ENCODE peak calls at places on chromosome X, in ten cellular contexts. One of them, this sample, is unnamed.
A peak's percentile ranks its signal among the peaks of the same experiment; 100 is the strongest.

GRCh38 chrX:108537005-108537404 is 97.4 kb downstream of the COL4A5 start:
- DNase-seq in heart left ventricle: no peak
- DNase-seq in OCI-LY7: peak; percentile 24
- DNase-seq in GM13977: peak; percentile 26
- DNase-seq in Peyer's patch: no peak
- DNase-seq in HFF-Myc: no peak
- DNase-seq in neural crest cell: peak; percentile 31
- DNase-seq in PC-3: peak; percentile 73
- DNase-seq in suprapubic skin: no peak
- DNase-seq in astrocyte of the spinal cord: peak; percentile 45
- DNase-seq in this sample: peak; percentile 5

GRCh38 chrX:3788494-3789233 is 75.2 kb upstream of the PRKX start:
- DNase-seq in heart left ventricle: no peak
- DNase-seq in OCI-LY7: no peak
- DNase-seq in GM13977: no peak
- DNase-seq in Peyer's patch: no peak
- DNase-seq in HFF-Myc: no peak
- DNase-seq in neural crest cell: no peak
- DNase-seq in PC-3: no peak
- DNase-seq in suprapubic skin: no peak
- DNase-seq in astrocyte of the spinal cord: no peak
- DNase-seq in this sample: no peak

GRCh38 chrX:149682031-149682430 is 29.8 kb upstream of the MAGEA11 start:
- DNase-seq in heart left ventricle: no peak
- DNase-seq in OCI-LY7: no peak
- DNase-seq in GM13977: no peak
- DNase-seq in Peyer's patch: no peak
- DNase-seq in HFF-Myc: no peak
- DNase-seq in neural crest cell: no peak
- DNase-seq in PC-3: no peak
- DNase-seq in suprapubic skin: no peak
- DNase-seq in astrocyte of the spinal cord: no peak
- DNase-seq in this sample: no peak

GRCh38 chrX:104254442-104255115 is at the start of gene ESX1:
- DNase-seq in heart left ventricle: no peak
- DNase-seq in OCI-LY7: no peak
- DNase-seq in GM13977: no peak
- DNase-seq in Peyer's patch: no peak
- DNase-seq in HFF-Myc: no peak
- DNase-seq in neural crest cell: peak; percentile 7
- DNase-seq in PC-3: no peak
- DNase-seq in suprapubic skin: no peak
- DNase-seq in astrocyte of the spinal cord: no peak
- DNase-seq in this sample: no peak

GRCh38 chrX:36961590-36961989 is 46.6 kb upstream of the FAM47C start:
- DNase-seq in heart left ventricle: no peak
- DNase-seq in OCI-LY7: no peak
- DNase-seq in GM13977: no peak
- DNase-seq in Peyer's patch: no peak
- DNase-seq in HFF-Myc: no peak
- DNase-seq in neural crest cell: no peak
- DNase-seq in PC-3: peak; percentile 17
- DNase-seq in suprapubic skin: no peak
- DNase-seq in astrocyte of the spinal cord: no peak
- DNase-seq in this sample: no peak

GRCh38 chrX:46665232-46666162 is 91.9 kb downstream of the CHST7 start:
- DNase-seq in heart left ventricle: no peak
- DNase-seq in OCI-LY7: no peak
- DNase-seq in GM13977: no peak
- DNase-seq in Peyer's patch: no peak
- DNase-seq in HFF-Myc: no peak
- DNase-seq in neural crest cell: no peak
- DNase-seq in PC-3: peak; percentile 70
- DNase-seq in suprapubic skin: no peak
- DNase-seq in astrocyte of the spinal cord: no peak
- DNase-seq in this sample: no peak

GRCh38 chrX:97238632-97239031 is 354.9 kb downstream of the RPA4 start:
- DNase-seq in heart left ventricle: no peak
- DNase-seq in OCI-LY7: no peak
- DNase-seq in GM13977: no peak
- DNase-seq in Peyer's patch: no peak
- DNase-seq in HFF-Myc: no peak
- DNase-seq in neural crest cell: no peak
- DNase-seq in PC-3: peak; percentile 83
- DNase-seq in suprapubic skin: no peak
- DNase-seq in astrocyte of the spinal cord: peak; percentile 65
- DNase-seq in this sample: no peak

GRCh38 chrX:52558140-52558539 is 41.3 kb upstream of the XAGE1B start:
- DNase-seq in heart left ventricle: no peak
- DNase-seq in OCI-LY7: no peak
- DNase-seq in GM13977: no peak
- DNase-seq in Peyer's patch: no peak
- DNase-seq in HFF-Myc: no peak
- DNase-seq in neural crest cell: no peak
- DNase-seq in PC-3: no peak
- DNase-seq in suprapubic skin: no peak
- DNase-seq in astrocyte of the spinal cord: no peak
- DNase-seq in this sample: no peak

GRCh38 chrX:154096140-154097002 is 1.1 kb downstream of the MECP2 start:
- DNase-seq in heart left ventricle: peak; percentile 19
- DNase-seq in OCI-LY7: no peak
- DNase-seq in GM13977: peak; percentile 38
- DNase-seq in Peyer's patch: no peak
- DNase-seq in HFF-Myc: no peak
- DNase-seq in neural crest cell: no peak
- DNase-seq in PC-3: peak; percentile 9
- DNase-seq in suprapubic skin: no peak
- DNase-seq in astrocyte of the spinal cord: peak; percentile 25
- DNase-seq in this sample: peak; percentile 22

GRCh38 chrX:37646254-37646653 is 39.3 kb upstream of the XK start:
- DNase-seq in heart left ventricle: no peak
- DNase-seq in OCI-LY7: no peak
- DNase-seq in GM13977: no peak
- DNase-seq in Peyer's patch: no peak
- DNase-seq in HFF-Myc: no peak
- DNase-seq in neural crest cell: no peak
- DNase-seq in PC-3: no peak
- DNase-seq in suprapubic skin: no peak
- DNase-seq in astrocyte of the spinal cord: no peak
- DNase-seq in this sample: no peak

GRCh38 chrX:15623074-15623473 is 22.3 kb upstream of the ACE2 start:
- DNase-seq in heart left ventricle: no peak
- DNase-seq in OCI-LY7: no peak
- DNase-seq in GM13977: no peak
- DNase-seq in Peyer's patch: no peak
- DNase-seq in HFF-Myc: no peak
- DNase-seq in neural crest cell: no peak
- DNase-seq in PC-3: no peak
- DNase-seq in suprapubic skin: no peak
- DNase-seq in astrocyte of the spinal cord: no peak
- DNase-seq in this sample: no peak

GRCh38 chrX:16075087-16075486 is 48.3 kb upstream of the GRPR start:
- DNase-seq in heart left ventricle: no peak
- DNase-seq in OCI-LY7: no peak
- DNase-seq in GM13977: no peak
- DNase-seq in Peyer's patch: no peak
- DNase-seq in HFF-Myc: no peak
- DNase-seq in neural crest cell: no peak
- DNase-seq in PC-3: peak; percentile 7
- DNase-seq in suprapubic skin: no peak
- DNase-seq in astrocyte of the spinal cord: no peak
- DNase-seq in this sample: no peak

GRCh38 chrX:123184199-123184857 is at the start of gene GRIA3:
- DNase-seq in heart left ventricle: no peak
- DNase-seq in OCI-LY7: no peak
- DNase-seq in GM13977: no peak
- DNase-seq in Peyer's patch: no peak
- DNase-seq in HFF-Myc: no peak
- DNase-seq in neural crest cell: peak; percentile 1
- DNase-seq in PC-3: no peak
- DNase-seq in suprapubic skin: no peak
- DNase-seq in astrocyte of the spinal cord: peak; percentile 36
- DNase-seq in this sample: no peak

GRCh38 chrX:143632625-143633387 is 3.1 kb downstream of the SLITRK4 start:
- DNase-seq in heart left ventricle: no peak
- DNase-seq in OCI-LY7: no peak
- DNase-seq in GM13977: no peak
- DNase-seq in Peyer's patch: no peak
- DNase-seq in HFF-Myc: no peak
- DNase-seq in neural crest cell: no peak
- DNase-seq in PC-3: peak; percentile 22
- DNase-seq in suprapubic skin: no peak
- DNase-seq in astrocyte of the spinal cord: no peak
- DNase-seq in this sample: no peak

DNA sequence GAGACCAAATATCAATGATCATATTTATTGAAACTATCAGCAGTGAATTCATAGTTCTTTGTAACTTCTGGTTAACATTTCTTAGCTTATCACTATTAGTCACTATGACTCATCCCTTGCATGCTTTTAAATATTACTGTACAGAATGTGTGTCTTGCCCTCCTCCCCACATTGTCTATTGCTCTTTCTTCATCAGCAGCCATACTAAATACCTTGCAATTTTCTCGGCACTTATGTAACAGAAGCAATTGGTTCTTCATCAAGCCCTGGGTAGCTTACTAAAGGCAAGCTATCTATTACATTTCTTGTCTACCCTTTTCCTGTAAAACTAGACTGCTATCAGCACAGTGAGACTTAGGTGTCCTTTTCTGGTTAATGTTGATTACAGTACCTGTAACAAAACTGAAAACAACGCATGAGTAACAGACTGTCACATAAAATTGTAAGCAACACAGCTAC is 8.2 kb downstream of the KLHL4 start:
- DNase-seq in heart left ventricle: no peak
- DNase-seq in OCI-LY7: no peak
- DNase-seq in GM13977: no peak
- DNase-seq in Peyer's patch: no peak
- DNase-seq in HFF-Myc: no peak
- DNase-seq in neural crest cell: no peak
- DNase-seq in PC-3: peak; percentile 70
- DNase-seq in suprapubic skin: no peak
- DNase-seq in astrocyte of the spinal cord: peak; percentile 75
- DNase-seq in this sample: no peak
- TF ChIP-seq CTCF in heart left ventricle: no peak
- TF ChIP-seq CTCF in OCI-LY7: no peak
- TF ChIP-seq CTCF in GM13977: no peak
- TF ChIP-seq CTCF in Peyer's patch: no peak
- TF ChIP-seq CTCF in HFF-Myc: no peak
- TF ChIP-seq CTCF in neural crest cell: no peak
- TF ChIP-seq CTCF in PC-3: no peak
- TF ChIP-seq CTCF in suprapubic skin: no peak
- TF ChIP-seq CTCF in astrocyte of the spinal cord: no peak
- TF ChIP-seq CTCF in this sample: no peak

DNA sequence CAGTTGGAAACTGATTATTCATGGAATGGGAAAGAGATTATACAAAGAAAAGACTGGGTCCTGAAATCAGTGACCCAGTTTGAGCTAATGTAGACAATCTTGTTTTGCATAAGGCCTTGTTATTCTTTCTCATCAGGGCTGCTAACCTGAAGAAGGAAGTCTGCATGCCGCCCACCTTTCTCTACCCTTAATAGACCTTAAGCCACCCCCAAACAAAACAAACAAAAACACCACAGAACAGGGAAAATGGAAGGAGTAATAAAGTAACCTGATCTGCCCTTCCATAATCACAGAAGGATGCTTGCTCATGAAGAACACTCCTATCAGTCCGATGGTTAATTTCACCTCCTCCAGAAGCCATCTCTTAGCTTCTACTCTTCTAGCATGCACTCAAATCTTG is 288.1 kb downstream of the FRMPD4 start:
- DNase-seq in heart left ventricle: no peak
- DNase-seq in OCI-LY7: no peak
- DNase-seq in GM13977: no peak
- DNase-seq in Peyer's patch: no peak
- DNase-seq in HFF-Myc: no peak
- DNase-seq in neural crest cell: no peak
- DNase-seq in PC-3: no peak
- DNase-seq in suprapubic skin: no peak
- DNase-seq in astrocyte of the spinal cord: no peak
- DNase-seq in this sample: no peak
- TF ChIP-seq CTCF in heart left ventricle: no peak
- TF ChIP-seq CTCF in OCI-LY7: no peak
- TF ChIP-seq CTCF in GM13977: no peak
- TF ChIP-seq CTCF in Peyer's patch: no peak
- TF ChIP-seq CTCF in HFF-Myc: no peak
- TF ChIP-seq CTCF in neural crest cell: no peak
- TF ChIP-seq CTCF in PC-3: no peak
- TF ChIP-seq CTCF in suprapubic skin: no peak
- TF ChIP-seq CTCF in astrocyte of the spinal cord: no peak
- TF ChIP-seq CTCF in this sample: no peak

GRCh38 chrX:131752493-131753198 is 208.8 kb downstream of the OR13H1 start:
- DNase-seq in heart left ventricle: no peak
- DNase-seq in OCI-LY7: no peak
- DNase-seq in GM13977: no peak
- DNase-seq in Peyer's patch: no peak
- DNase-seq in HFF-Myc: no peak
- DNase-seq in neural crest cell: no peak
- DNase-seq in PC-3: peak; percentile 60
- DNase-seq in suprapubic skin: peak; percentile 85
- DNase-seq in astrocyte of the spinal cord: peak; percentile 88
- DNase-seq in this sample: no peak

GRCh38 chrX:131745942-131746489 is 202.1 kb downstream of the OR13H1 start:
- DNase-seq in heart left ventricle: no peak
- DNase-seq in OCI-LY7: no peak
- DNase-seq in GM13977: no peak
- DNase-seq in Peyer's patch: no peak
- DNase-seq in HFF-Myc: no peak
- DNase-seq in neural crest cell: no peak
- DNase-seq in PC-3: peak; percentile 4
- DNase-seq in suprapubic skin: no peak
- DNase-seq in astrocyte of the spinal cord: no peak
- DNase-seq in this sample: no peak

GRCh38 chrX:131746491-131746968 is 202.7 kb downstream of the OR13H1 start:
- DNase-seq in heart left ventricle: no peak
- DNase-seq in OCI-LY7: peak; percentile 10
- DNase-seq in GM13977: peak; percentile 23
- DNase-seq in Peyer's patch: no peak
- DNase-seq in HFF-Myc: no peak
- DNase-seq in neural crest cell: no peak
- DNase-seq in PC-3: peak; percentile 91
- DNase-seq in suprapubic skin: peak; percentile 86
- DNase-seq in astrocyte of the spinal cord: peak; percentile 88
- DNase-seq in this sample: no peak

GRCh38 chrX:131747173-131747572 is 203.3 kb downstream of the OR13H1 start:
- DNase-seq in heart left ventricle: peak; percentile 15
- DNase-seq in OCI-LY7: no peak
- DNase-seq in GM13977: peak; percentile 34
- DNase-seq in Peyer's patch: no peak
- DNase-seq in HFF-Myc: no peak
- DNase-seq in neural crest cell: no peak
- DNase-seq in PC-3: peak; percentile 91
- DNase-seq in suprapubic skin: peak; percentile 70
- DNase-seq in astrocyte of the spinal cord: peak; percentile 89
- DNase-seq in this sample: no peak
- TF ChIP-seq CTCF in heart left ventricle: peak; percentile 49
- TF ChIP-seq CTCF in OCI-LY7: no peak
- TF ChIP-seq CTCF in GM13977: peak; percentile 55
- TF ChIP-seq CTCF in Peyer's patch: peak; percentile 73
- TF ChIP-seq CTCF in HFF-Myc: no peak
- TF ChIP-seq CTCF in neural crest cell: no peak
- TF ChIP-seq CTCF in PC-3: peak; percentile 69
- TF ChIP-seq CTCF in suprapubic skin: no peak
- TF ChIP-seq CTCF in astrocyte of the spinal cord: peak; percentile 27
- TF ChIP-seq CTCF in this sample: no peak

GRCh38 chrX:106959897-106960296 is 39.7 kb downstream of the CLDN2 start:
- DNase-seq in heart left ventricle: no peak
- DNase-seq in OCI-LY7: no peak
- DNase-seq in GM13977: no peak
- DNase-seq in Peyer's patch: no peak
- DNase-seq in HFF-Myc: no peak
- DNase-seq in neural crest cell: no peak
- DNase-seq in PC-3: peak; percentile 64
- DNase-seq in suprapubic skin: no peak
- DNase-seq in astrocyte of the spinal cord: peak; percentile 56
- DNase-seq in this sample: no peak
- TF ChIP-seq CTCF in heart left ventricle: no peak
- TF ChIP-seq CTCF in OCI-LY7: no peak
- TF ChIP-seq CTCF in GM13977: no peak
- TF ChIP-seq CTCF in Peyer's patch: peak; percentile 49
- TF ChIP-seq CTCF in HFF-Myc: peak; percentile 9
- TF ChIP-seq CTCF in neural crest cell: peak; percentile 46
- TF ChIP-seq CTCF in PC-3: peak; percentile 64
- TF ChIP-seq CTCF in suprapubic skin: no peak
- TF ChIP-seq CTCF in astrocyte of the spinal cord: peak; percentile 38
- TF ChIP-seq CTCF in this sample: no peak